ENCODE peak calls at places on chromosomes 12 and 14, in nine cellular contexts. One of them, this sample, is unnamed.
A peak's percentile ranks its signal among the peaks of the same experiment; 100 is the strongest.

GRCh38 chr14:28382460-28383220 is 383.9 kb upstream of the FOXG1 start:
- DNase-seq in T-helper 17 cell: no peak
- DNase-seq in cardiac muscle cell: peak; percentile 84
- DNase-seq in RWPE2: no peak
- DNase-seq in left ventricle myocardium inferior: no peak
- DNase-seq in fibroblast of lung: peak; percentile 92
- DNase-seq in body of pancreas: no peak
- DNase-seq in mesenchymal stem cell: peak; percentile 3
- DNase-seq in ascending aorta: no peak
- DNase-seq in this sample: no peak

GRCh38 chr12:107287436-107288413 is 194.4 kb upstream of the CRY1 start:
- DNase-seq in left ventricle myocardium inferior: no peak
- DNase-seq in body of pancreas: no peak
- DNase-seq in fibroblast of lung: peak; percentile 29
- DNase-seq in mesenchymal stem cell: no peak
- DNase-seq in RWPE2: no peak
- DNase-seq in ascending aorta: no peak
- DNase-seq in cardiac muscle cell: no peak
- DNase-seq in T-helper 17 cell: no peak
- DNase-seq in this sample: no peak

GRCh38 chr14:106436310-106436905 is 910.0 kb downstream of the TMEM121 start:
- DNase-seq in RWPE2: no peak
- DNase-seq in fibroblast of lung: no peak
- DNase-seq in cardiac muscle cell: no peak
- DNase-seq in body of pancreas: peak; percentile 20
- DNase-seq in mesenchymal stem cell: no peak
- DNase-seq in T-helper 17 cell: peak; percentile 63
- DNase-seq in ascending aorta: no peak
- DNase-seq in left ventricle myocardium inferior: peak; percentile 19
- DNase-seq in this sample: peak; percentile 29

GRCh38 chr12:103765322-103765721 is 75.7 kb downstream of the NT5DC3 start:
- DNase-seq in body of pancreas: no peak
- DNase-seq in RWPE2: no peak
- DNase-seq in fibroblast of lung: no peak
- DNase-seq in ascending aorta: no peak
- DNase-seq in mesenchymal stem cell: no peak
- DNase-seq in cardiac muscle cell: no peak
- DNase-seq in left ventricle myocardium inferior: no peak
- DNase-seq in T-helper 17 cell: no peak
- DNase-seq in this sample: no peak

GRCh38 chr12:112063264-112063663 is 45.3 kb downstream of the NAA25 start:
- DNase-seq in cardiac muscle cell: no peak
- DNase-seq in ascending aorta: no peak
- DNase-seq in mesenchymal stem cell: no peak
- DNase-seq in body of pancreas: no peak
- DNase-seq in fibroblast of lung: no peak
- DNase-seq in left ventricle myocardium inferior: no peak
- DNase-seq in RWPE2: no peak
- DNase-seq in T-helper 17 cell: no peak
- DNase-seq in this sample: no peak

GRCh38 chr12:15208140-15208539 is 13.1 kb downstream of the RERG start:
- DNase-seq in left ventricle myocardium inferior: no peak
- DNase-seq in T-helper 17 cell: no peak
- DNase-seq in RWPE2: no peak
- DNase-seq in fibroblast of lung: no peak
- DNase-seq in cardiac muscle cell: peak; percentile 75
- DNase-seq in body of pancreas: no peak
- DNase-seq in ascending aorta: no peak
- DNase-seq in mesenchymal stem cell: peak; percentile 37
- DNase-seq in this sample: no peak

GRCh38 chr14:67108230-67108629 is 81.0 kb upstream of the GARIN2 start:
- DNase-seq in mesenchymal stem cell: no peak
- DNase-seq in RWPE2: no peak
- DNase-seq in cardiac muscle cell: no peak
- DNase-seq in fibroblast of lung: no peak
- DNase-seq in left ventricle myocardium inferior: no peak
- DNase-seq in T-helper 17 cell: no peak
- DNase-seq in body of pancreas: no peak
- DNase-seq in ascending aorta: no peak
- DNase-seq in this sample: no peak

GRCh38 chr14:23566782-23567185 is 807 bp downstream of the AP1G2 start:
- DNase-seq in left ventricle myocardium inferior: no peak
- DNase-seq in cardiac muscle cell: peak; percentile 45
- DNase-seq in mesenchymal stem cell: peak; percentile 22
- DNase-seq in RWPE2: no peak
- DNase-seq in fibroblast of lung: no peak
- DNase-seq in body of pancreas: peak; percentile 86
- DNase-seq in ascending aorta: no peak
- DNase-seq in T-helper 17 cell: no peak
- DNase-seq in this sample: no peak

GRCh38 chr12:89477633-89478279 is 46.8 kb downstream of the GALNT4 start:
- DNase-seq in mesenchymal stem cell: no peak
- DNase-seq in body of pancreas: no peak
- DNase-seq in fibroblast of lung: no peak
- DNase-seq in cardiac muscle cell: no peak
- DNase-seq in ascending aorta: no peak
- DNase-seq in T-helper 17 cell: no peak
- DNase-seq in RWPE2: no peak
- DNase-seq in left ventricle myocardium inferior: no peak
- DNase-seq in this sample: no peak

GRCh38 chr14:103500148-103500990 is 22.3 kb downstream of the CKB start:
- DNase-seq in mesenchymal stem cell: peak; percentile 82
- DNase-seq in RWPE2: no peak
- DNase-seq in body of pancreas: peak; percentile 91
- DNase-seq in left ventricle myocardium inferior: peak; percentile 90
- DNase-seq in ascending aorta: no peak
- DNase-seq in T-helper 17 cell: peak; percentile 73
- DNase-seq in fibroblast of lung: peak; percentile 69
- DNase-seq in cardiac muscle cell: peak; percentile 91
- DNase-seq in this sample: peak; percentile 87

GRCh38 chr12:132483612-132484011 is 6.3 kb upstream of the FBRSL1 start:
- DNase-seq in cardiac muscle cell: no peak
- DNase-seq in RWPE2: no peak
- DNase-seq in ascending aorta: no peak
- DNase-seq in T-helper 17 cell: no peak
- DNase-seq in body of pancreas: peak; percentile 8
- DNase-seq in left ventricle myocardium inferior: no peak
- DNase-seq in mesenchymal stem cell: no peak
- DNase-seq in fibroblast of lung: no peak
- DNase-seq in this sample: no peak

GRCh38 chr12:49365542-49365941 is 1.7 kb upstream of the SPATS2 start:
- DNase-seq in ascending aorta: no peak
- DNase-seq in T-helper 17 cell: no peak
- DNase-seq in RWPE2: no peak
- DNase-seq in cardiac muscle cell: peak; percentile 59
- DNase-seq in left ventricle myocardium inferior: no peak
- DNase-seq in body of pancreas: no peak
- DNase-seq in mesenchymal stem cell: peak; percentile 31
- DNase-seq in fibroblast of lung: peak; percentile 93
- DNase-seq in this sample: no peak

GRCh38 chr14:75359098-75359497 is 68.7 kb upstream of the JDP2 start:
- DNase-seq in fibroblast of lung: no peak
- DNase-seq in ascending aorta: no peak
- DNase-seq in body of pancreas: no peak
- DNase-seq in cardiac muscle cell: no peak
- DNase-seq in T-helper 17 cell: no peak
- DNase-seq in left ventricle myocardium inferior: no peak
- DNase-seq in RWPE2: no peak
- DNase-seq in mesenchymal stem cell: no peak
- DNase-seq in this sample: no peak

GRCh38 chr14:51701956-51702355 is 50.2 kb downstream of the FRMD6 start:
- DNase-seq in ascending aorta: no peak
- DNase-seq in fibroblast of lung: peak; percentile 38
- DNase-seq in RWPE2: no peak
- DNase-seq in mesenchymal stem cell: no peak
- DNase-seq in left ventricle myocardium inferior: no peak
- DNase-seq in cardiac muscle cell: no peak
- DNase-seq in body of pancreas: no peak
- DNase-seq in T-helper 17 cell: no peak
- DNase-seq in this sample: no peak

GRCh38 chr14:61174395-61175386 is 106.4 kb downstream of the TMEM30B start:
- DNase-seq in cardiac muscle cell: peak; percentile 63
- DNase-seq in RWPE2: no peak
- DNase-seq in left ventricle myocardium inferior: no peak
- DNase-seq in mesenchymal stem cell: peak; percentile 67
- DNase-seq in ascending aorta: no peak
- DNase-seq in T-helper 17 cell: no peak
- DNase-seq in body of pancreas: no peak
- DNase-seq in fibroblast of lung: peak; percentile 80
- DNase-seq in this sample: no peak

GRCh38 chr12:55931317-55931779 is 386 bp downstream of the DGKA start:
- DNase-seq in body of pancreas: no peak
- DNase-seq in left ventricle myocardium inferior: peak; percentile 15
- DNase-seq in ascending aorta: no peak
- DNase-seq in cardiac muscle cell: no peak
- DNase-seq in RWPE2: no peak
- DNase-seq in fibroblast of lung: no peak
- DNase-seq in mesenchymal stem cell: no peak
- DNase-seq in T-helper 17 cell: no peak
- DNase-seq in this sample: no peak

GRCh38 chr12:17609152-17609551 is 480.8 kb downstream of the RERGL start:
- DNase-seq in T-helper 17 cell: no peak
- DNase-seq in ascending aorta: no peak
- DNase-seq in fibroblast of lung: peak; percentile 0
- DNase-seq in left ventricle myocardium inferior: no peak
- DNase-seq in RWPE2: no peak
- DNase-seq in body of pancreas: no peak
- DNase-seq in mesenchymal stem cell: no peak
- DNase-seq in cardiac muscle cell: no peak
- DNase-seq in this sample: no peak

GRCh38 chr12:39788235-39788634 is 168.6 kb upstream of the ABCD2 start:
- DNase-seq in cardiac muscle cell: no peak
- DNase-seq in RWPE2: no peak
- DNase-seq in body of pancreas: no peak
- DNase-seq in fibroblast of lung: no peak
- DNase-seq in ascending aorta: no peak
- DNase-seq in left ventricle myocardium inferior: no peak
- DNase-seq in mesenchymal stem cell: no peak
- DNase-seq in T-helper 17 cell: no peak
- DNase-seq in this sample: no peak

GRCh38 chr12:61780435-61780834 is 479.8 kb upstream of the USP15 start:
- DNase-seq in body of pancreas: no peak
- DNase-seq in left ventricle myocardium inferior: no peak
- DNase-seq in T-helper 17 cell: no peak
- DNase-seq in ascending aorta: no peak
- DNase-seq in fibroblast of lung: no peak
- DNase-seq in cardiac muscle cell: no peak
- DNase-seq in mesenchymal stem cell: no peak
- DNase-seq in RWPE2: no peak
- DNase-seq in this sample: no peak

GRCh38 chr12:103773109-103773905 is 67.7 kb downstream of the NT5DC3 start:
- DNase-seq in mesenchymal stem cell: no peak
- DNase-seq in body of pancreas: no peak
- DNase-seq in cardiac muscle cell: peak; percentile 31
- DNase-seq in T-helper 17 cell: no peak
- DNase-seq in fibroblast of lung: peak; percentile 36
- DNase-seq in left ventricle myocardium inferior: no peak
- DNase-seq in RWPE2: no peak
- DNase-seq in ascending aorta: no peak
- DNase-seq in this sample: no peak

GRCh38 chr12:50506753-50507473 is 2.1 kb downstream of the DIP2B start:
- DNase-seq in T-helper 17 cell: no peak
- DNase-seq in left ventricle myocardium inferior: no peak
- DNase-seq in ascending aorta: no peak
- DNase-seq in body of pancreas: no peak
- DNase-seq in fibroblast of lung: peak; percentile 23
- DNase-seq in RWPE2: no peak
- DNase-seq in cardiac muscle cell: peak; percentile 36
- DNase-seq in mesenchymal stem cell: peak; percentile 32
- DNase-seq in this sample: no peak

GRCh38 chr12:21330682-21331253 is 3.9 kb downstream of the SLCO1A2 start:
- DNase-seq in mesenchymal stem cell: peak; percentile 5
- DNase-seq in cardiac muscle cell: no peak
- DNase-seq in left ventricle myocardium inferior: no peak
- DNase-seq in ascending aorta: no peak
- DNase-seq in body of pancreas: no peak
- DNase-seq in fibroblast of lung: peak; percentile 4
- DNase-seq in RWPE2: no peak
- DNase-seq in T-helper 17 cell: no peak
- DNase-seq in this sample: no peak
- H3K9me3 ChIP-seq in mesenchymal stem cell: peaks cover 39% of the 10 kb centered on the region
- H3K9me3 ChIP-seq in cardiac muscle cell: no peaks in the 10 kb centered on the region
- H3K9me3 ChIP-seq in left ventricle myocardium inferior: peaks cover 62% of the 10 kb centered on the region
- H3K9me3 ChIP-seq in ascending aorta: peaks cover 9% of the 10 kb centered on the region
- H3K9me3 ChIP-seq in body of pancreas: peaks cover 6% of the 10 kb centered on the region
- H3K9me3 ChIP-seq in fibroblast of lung: no peaks in the 10 kb centered on the region
- H3K9me3 ChIP-seq in RWPE2: no peaks in the 10 kb centered on the region
- H3K9me3 ChIP-seq in T-helper 17 cell: no peaks in the 10 kb centered on the region
- H3K9me3 ChIP-seq in this sample: peaks cover 4% of the 10 kb centered on the region

GRCh38 chr14:33198684-33199083 is 260.0 kb downstream of the NPAS3 start:
- DNase-seq in fibroblast of lung: no peak
- DNase-seq in cardiac muscle cell: no peak
- DNase-seq in left ventricle myocardium inferior: no peak
- DNase-seq in mesenchymal stem cell: no peak
- DNase-seq in body of pancreas: no peak
- DNase-seq in T-helper 17 cell: no peak
- DNase-seq in ascending aorta: no peak
- DNase-seq in RWPE2: peak; percentile 61
- DNase-seq in this sample: no peak
- H3K9me3 ChIP-seq in fibroblast of lung: no peaks in the 10 kb centered on the region
- H3K9me3 ChIP-seq in cardiac muscle cell: no peaks in the 10 kb centered on the region
- H3K9me3 ChIP-seq in left ventricle myocardium inferior: no peaks in the 10 kb centered on the region
- H3K9me3 ChIP-seq in mesenchymal stem cell: no peaks in the 10 kb centered on the region
- H3K9me3 ChIP-seq in body of pancreas: no peaks in the 10 kb centered on the region
- H3K9me3 ChIP-seq in T-helper 17 cell: no peaks in the 10 kb centered on the region
- H3K9me3 ChIP-seq in ascending aorta: no peaks in the 10 kb centered on the region
- H3K9me3 ChIP-seq in RWPE2: no peaks in the 10 kb centered on the region
- H3K9me3 ChIP-seq in this sample: no peaks in the 10 kb centered on the region

DNA sequence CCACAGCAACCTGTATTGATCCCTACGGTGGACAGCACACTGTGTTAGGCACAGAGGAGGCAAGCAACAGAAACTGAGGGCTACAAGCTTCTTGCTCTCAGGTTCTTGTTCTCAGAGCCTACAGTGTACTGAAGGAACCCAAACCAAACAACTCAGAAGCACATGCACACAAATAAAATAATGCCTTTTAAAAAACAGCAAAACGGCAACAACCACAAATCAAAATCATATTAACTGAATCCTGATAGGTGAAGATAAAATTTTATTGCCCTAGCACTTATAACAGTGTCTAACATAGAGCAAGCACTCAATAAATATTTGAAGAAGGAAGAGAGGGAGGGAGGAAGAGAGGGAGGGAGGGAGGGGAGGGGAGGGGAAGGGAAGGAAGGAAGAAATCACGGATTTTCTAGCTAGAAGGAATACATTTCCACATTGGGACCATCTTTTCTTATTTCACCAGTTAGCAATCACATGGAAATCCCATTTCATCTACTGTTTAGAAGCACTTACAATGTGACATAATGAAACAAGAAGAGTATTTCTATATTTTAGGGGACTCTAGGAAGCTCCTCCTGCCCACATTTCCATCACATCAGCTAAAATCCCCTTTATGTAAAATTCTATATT is 27.2 kb downstream of the DMAC2L start:
- DNase-seq in T-helper 17 cell: no peak
- DNase-seq in fibroblast of lung: no peak
- DNase-seq in ascending aorta: no peak
- DNase-seq in mesenchymal stem cell: no peak
- DNase-seq in body of pancreas: no peak
- DNase-seq in cardiac muscle cell: no peak
- DNase-seq in left ventricle myocardium inferior: no peak
- DNase-seq in RWPE2: no peak
- DNase-seq in this sample: no peak
- H3K9me3 ChIP-seq in T-helper 17 cell: no peaks in the 10 kb centered on the region
- H3K9me3 ChIP-seq in fibroblast of lung: no peaks in the 10 kb centered on the region
- H3K9me3 ChIP-seq in ascending aorta: no peaks in the 10 kb centered on the region
- H3K9me3 ChIP-seq in mesenchymal stem cell: no peaks in the 10 kb centered on the region
- H3K9me3 ChIP-seq in body of pancreas: no peaks in the 10 kb centered on the region
- H3K9me3 ChIP-seq in cardiac muscle cell: no peaks in the 10 kb centered on the region
- H3K9me3 ChIP-seq in left ventricle myocardium inferior: no peaks in the 10 kb centered on the region
- H3K9me3 ChIP-seq in RWPE2: no peaks in the 10 kb centered on the region
- H3K9me3 ChIP-seq in this sample: no peaks in the 10 kb centered on the region

GRCh38 chr14:79638647-79639266 is 572.5 kb downstream of the DIO2 start:
- DNase-seq in mesenchymal stem cell: no peak
- DNase-seq in cardiac muscle cell: no peak
- DNase-seq in ascending aorta: no peak
- DNase-seq in left ventricle myocardium inferior: no peak
- DNase-seq in T-helper 17 cell: no peak
- DNase-seq in fibroblast of lung: no peak
- DNase-seq in body of pancreas: peak; percentile 11
- DNase-seq in RWPE2: no peak
- DNase-seq in this sample: no peak
- H3K9me3 ChIP-seq in mesenchymal stem cell: peaks cover 4% of the 10 kb centered on the region
- H3K9me3 ChIP-seq in cardiac muscle cell: no peaks in the 10 kb centered on the region
- H3K9me3 ChIP-seq in ascending aorta: no peaks in the 10 kb centered on the region
- H3K9me3 ChIP-seq in left ventricle myocardium inferior: no peaks in the 10 kb centered on the region
- H3K9me3 ChIP-seq in T-helper 17 cell: no peaks in the 10 kb centered on the region
- H3K9me3 ChIP-seq in fibroblast of lung: no peaks in the 10 kb centered on the region
- H3K9me3 ChIP-seq in body of pancreas: no peaks in the 10 kb centered on the region
- H3K9me3 ChIP-seq in RWPE2: no peaks in the 10 kb centered on the region
- H3K9me3 ChIP-seq in this sample: no peaks in the 10 kb centered on the region